ENCODE peak calls at places on chromosomes 11 and 22, in four cellular contexts. V is hepatocyte, W is neural progenitor cell, X is GM12878. L is an unnamed sample. For H4K20me1 and H3K9me3, the result is how much of the 10 kb centered on the place peaks cover.

GRCh38 chr11:58318532-58318931 is 40.3 kb downstream of the OR5B17 start:
- DNase-seq in V (no peak), W (no peak), X (no peak), L (no peak)

GRCh38 chr11:32421992-32422391 is 13.3 kb downstream of the WT1 start:
- DNase-seq in V (no peak), W (no peak), X (no peak), L (no peak)

GRCh38 chr11:57499413-57499982 is 16.0 kb downstream of the SLC43A1 start:
- DNase-seq in V (peak), W (peak), X (no peak), L (peak)

GRCh38 chr22:20526628-20527355 is 19.4 kb downstream of the MED15 start:
- DNase-seq in V (peak), W (no peak), X (no peak), L (peak)

GRCh38 chr11:43282607-43283440 is 29.0 kb upstream of the API5 start:
- DNase-seq in V (peak), W (peak), X (no peak), L (peak)

GRCh38 chr11:35035894-35036408 is 103.0 kb upstream of the CD44 start:
- DNase-seq in V (no peak), W (no peak), X (peak), L (no peak)

GRCh38 chr22:49551446-49551845 is 276.2 kb downstream of the BRD1 start:
- DNase-seq in V (no peak), W (no peak), X (no peak), L (peak)

GRCh38 chr11:69481393-69481844 is at the start of gene LINC01488:
- DNase-seq in V (no peak), W (no peak), X (no peak), L (peak)

GRCh38 chr11:83523676-83524075 is 237.5 kb upstream of the CCDC90B start:
- DNase-seq in V (no peak), W (no peak), X (no peak), L (no peak)

GRCh38 chr11:111299111-111300026 is 1.0 kb downstream of the POU2AF3 start:
- DNase-seq in V (peak), W (peak), X (no peak), L (peak)

GRCh38 chr11:117345039-117345438 is 17.4 kb downstream of the CEP164 start:
- DNase-seq in V (no peak), W (no peak), X (no peak), L (peak)

GRCh38 chr22:45029501-45029900 is 19.7 kb upstream of the PHF21B start:
- DNase-seq in V (no peak), W (no peak), X (no peak), L (no peak)

GRCh38 chr22:48588151-48588880 is 1239.4 kb downstream of the BRD1 start:
- DNase-seq in V (no peak), W (no peak), X (no peak), L (no peak)

GRCh38 chr22:37230673-37231405 is 13.2 kb downstream of the RAC2 start:
- DNase-seq in V (no peak), W (no peak), X (peak), L (peak)

GRCh38 chr22:46007003-46007847 is 30.3 kb upstream of the WNT7B start:
- DNase-seq in V (no peak), W (no peak), X (no peak), L (peak)

GRCh38 chr11:45371251-45371749 is 85.2 kb upstream of the SYT13 start:
- DNase-seq in V (peak), W (peak), X (no peak), L (peak)

GRCh38 chr11:101470414-101470813 is 113.4 kb downstream of the TRPC6 start:
- DNase-seq in V (peak), W (no peak), X (no peak), L (no peak)

GRCh38 chr22:30922151-30922611 is 46.4 kb downstream of the MORC2 start:
- DNase-seq in V (no peak), W (peak), X (peak), L (peak)

GRCh38 chr11:132475046-132475445 is 1057.3 kb downstream of the OPCML start:
- DNase-seq in V (no peak), W (no peak), X (no peak), L (no peak)

GRCh38 chr11:36306888-36307287 is 10.8 kb downstream of the PRR5L start:
- DNase-seq in V (peak), W (peak), X (no peak), L (no peak)

GRCh38 chr11:28521075-28521474 is 412.9 kb downstream of the METTL15 start:
- DNase-seq in V (no peak), W (no peak), X (no peak), L (no peak)

GRCh38 chr11:67303132-67303988 is at the start of gene SSH3:
- DNase-seq in V (peak), W (peak), X (no peak), L (peak)

GRCh38 chr22:30783021-30783420 is 88.3 kb downstream of the OSBP2 start:
- DNase-seq in V (no peak), W (no peak), X (no peak), L (no peak)

GRCh38 chr11:34345012-34345804 is 12.6 kb downstream of the ABTB2 start:
- DNase-seq in V (peak), W (no peak), X (no peak), L (peak)

GRCh38 chr22:30309981-30310672 is 16.6 kb downstream of the TBC1D10A start:
- DNase-seq in V (peak), W (no peak), X (peak), L (peak)

GRCh38 chr22:36355362-36355761 is 32.4 kb downstream of the MYH9 start:
- DNase-seq in V (no peak), W (no peak), X (no peak), L (peak)

GRCh38 chr11:58641326-58641725 is 18.9 kb downstream of the CNTF start:
- DNase-seq in V (no peak), W (no peak), X (no peak), L (no peak)

GRCh38 chr11:69339041-69339733 is 45.2 kb downstream of the MYEOV start:
- DNase-seq in V (no peak), W (no peak), X (no peak), L (no peak)

GRCh38 chr11:104853276-104853675 is 45.0 kb downstream of the CASP12 start:
- DNase-seq in V (no peak), W (no peak), X (no peak), L (no peak)

GRCh38 chr11:65695459-65696241 is 16.4 kb upstream of the KAT5 start:
- DNase-seq in V (peak), W (no peak), X (no peak), L (no peak)

GRCh38 chr11:13674799-13675509 is 6.5 kb downstream of the FAR1 start:
- DNase-seq in V (no peak), W (no peak), X (no peak), L (no peak)

GRCh38 chr11:8906629-8907028 is 4.4 kb upstream of the AKIP1 start:
- DNase-seq in V (no peak), W (no peak), X (no peak), L (peak)

GRCh38 chr22:41900652-41901312 is 14.1 kb downstream of the SHISA8 start:
- DNase-seq in V (no peak), W (no peak), X (no peak), L (peak)

GRCh38 chr11:111992456-111992855 is 32.8 kb upstream of the DLAT start:
- DNase-seq in V (no peak), W (no peak), X (no peak), L (no peak)

GRCh38 chr11:134654161-134654915 is 242.3 kb upstream of the B3GAT1 start:
- DNase-seq in V (no peak), W (no peak), X (no peak), L (no peak)

GRCh38 chr11:120096326-120096725 is 41.6 kb downstream of the TRIM29 start:
- DNase-seq in V (no peak), W (no peak), X (no peak), L (peak)
- H4K20me1 ChIP-seq in V (under half), W (under half), X (under half), L (under half)

GRCh38 chr11:85918910-85919794 is 64.0 kb downstream of the CCDC83 start:
- DNase-seq in V (no peak), W (peak), X (no peak), L (peak)
- H3K27ac ChIP-seq in V (no peak), W (no peak), X (no peak), L (no peak)

DNA sequence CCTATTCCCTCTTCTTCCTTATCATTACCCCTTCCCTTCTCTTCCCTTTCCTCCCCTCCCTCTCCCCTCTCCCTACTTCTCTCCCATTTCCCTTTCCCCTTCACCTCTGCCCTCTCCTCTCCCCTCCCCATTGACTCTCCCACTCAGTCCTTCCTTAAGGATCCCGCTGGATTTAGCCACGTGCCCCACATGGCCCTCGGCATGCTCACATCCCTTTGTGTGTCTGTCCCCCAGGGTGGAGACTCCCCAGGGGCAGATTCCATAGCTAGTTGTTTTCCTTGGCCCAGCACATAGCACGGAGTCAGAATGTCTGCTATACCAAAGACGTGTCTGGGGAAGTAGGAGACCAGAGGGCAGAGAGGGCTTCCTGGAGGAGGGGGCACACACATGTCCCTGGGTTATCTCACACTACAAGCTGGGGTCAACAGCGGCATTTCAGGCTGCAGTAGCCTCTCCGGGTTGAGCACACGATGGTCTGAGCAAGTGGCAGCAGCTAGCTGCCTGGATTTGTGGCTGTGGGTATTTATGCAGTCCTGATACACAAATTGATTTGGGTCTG is 487.0 kb downstream of the TBC1D22A start:
- DNase-seq in V (no peak), W (no peak), X (no peak), L (no peak)
- H3K9me3 ChIP-seq in V (under half), W (under half), X (under half), L (under half)

GRCh38 chr11:4916581-4916980 is 2.6 kb downstream of the OR51G2 start:
- DNase-seq in V (peak), W (no peak), X (no peak), L (no peak)
- H4K20me1 ChIP-seq in V (under half), W (under half), X (under half), L (under half)

GRCh38 chr11:121544956-121545355 is 92.2 kb upstream of the SORL1-AS1 start:
- DNase-seq in V (no peak), W (no peak), X (no peak), L (no peak)

GRCh38 chr11:121543981-121544380 is 91.2 kb upstream of the SORL1-AS1 start:
- DNase-seq in V (no peak), W (no peak), X (no peak), L (no peak)

GRCh38 chr11:121539000-121539399 is 86.2 kb upstream of the SORL1-AS1 start:
- DNase-seq in V (no peak), W (no peak), X (peak), L (no peak)

GRCh38 chr11:121538054-121538453 is 85.3 kb upstream of the SORL1-AS1 start:
- DNase-seq in V (no peak), W (no peak), X (peak), L (no peak)

GRCh38 chr11:121540627-121541026 is 87.9 kb upstream of the SORL1-AS1 start:
- DNase-seq in V (no peak), W (no peak), X (peak), L (no peak)
- H3K27ac ChIP-seq in V (no peak), W (no peak), X (peak), L (no peak)

DNA sequence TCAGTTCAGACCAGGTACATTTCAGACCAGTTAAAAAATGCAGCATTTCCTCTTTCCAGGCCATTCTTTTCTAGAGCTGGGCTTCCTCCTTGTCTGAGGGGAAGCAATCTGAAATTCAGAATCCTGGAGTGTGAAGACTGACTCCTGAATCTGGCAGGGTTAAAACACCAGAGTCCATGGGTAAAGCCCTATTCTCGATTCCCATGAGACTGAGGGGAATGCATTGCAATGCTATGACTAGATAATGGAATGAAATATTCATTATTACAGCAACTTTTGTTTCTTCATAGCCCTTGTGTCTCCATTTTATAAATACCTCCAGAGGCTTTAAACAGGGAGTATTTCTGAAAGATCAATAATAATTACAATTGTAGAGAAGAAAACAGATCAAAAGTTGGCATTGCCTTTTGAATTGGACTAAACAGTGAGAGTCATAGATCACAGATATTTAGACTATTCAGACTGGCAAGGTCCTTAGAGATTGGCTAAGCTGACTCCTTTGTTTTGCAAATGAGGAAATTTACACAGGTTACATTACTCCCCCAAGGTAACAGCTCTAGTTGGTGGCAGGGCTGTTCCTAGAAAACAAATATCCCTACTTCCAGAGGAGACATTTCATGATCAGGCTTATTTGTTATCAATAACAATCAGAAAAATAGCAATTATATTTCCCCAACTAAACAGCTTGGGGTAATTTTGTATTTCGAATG is 632.6 kb upstream of the KIRREL3 start:
- DNase-seq in V (no peak), W (no peak), X (no peak), L (no peak)
- H3K9me3 ChIP-seq in V (under half), W (under half), X (under half), L (under half)

GRCh38 chr22:19478086-19478392 is 954 bp downstream of the UFD1 start:
- DNase-seq in V (no peak), W (no peak), X (no peak), L (peak)
- H4K20me1 ChIP-seq in V (under half), W (under half), X (under half), L (under half)

GRCh38 chr11:27291954-27292641 is 70.9 kb downstream of the CCDC34 start:
- DNase-seq in V (peak), W (no peak), X (no peak), L (peak)
- H3K27ac ChIP-seq in V (peak), W (no peak), X (no peak), L (no peak)

GRCh38 chr22:47275479-47276218 is 513.2 kb downstream of the TBC1D22A start:
- DNase-seq in V (no peak), W (no peak), X (no peak), L (no peak)
- H3K9me3 ChIP-seq in V (under half), W (under half), X (under half), L (under half)

GRCh38 chr11:1478011-1478410 is 8.6 kb downstream of the MOB2 start:
- DNase-seq in V (no peak), W (no peak), X (no peak), L (peak)

GRCh38 chr11:1479678-1480118 is 6.9 kb downstream of the MOB2 start:
- DNase-seq in V (no peak), W (no peak), X (no peak), L (peak)

GRCh38 chr11:1478544-1478943 is 8.0 kb downstream of the MOB2 start:
- DNase-seq in V (no peak), W (no peak), X (no peak), L (peak)

GRCh38 chr11:1480191-1480554 is 6.4 kb downstream of the MOB2 start:
- DNase-seq in V (no peak), W (no peak), X (no peak), L (peak)

DNA sequence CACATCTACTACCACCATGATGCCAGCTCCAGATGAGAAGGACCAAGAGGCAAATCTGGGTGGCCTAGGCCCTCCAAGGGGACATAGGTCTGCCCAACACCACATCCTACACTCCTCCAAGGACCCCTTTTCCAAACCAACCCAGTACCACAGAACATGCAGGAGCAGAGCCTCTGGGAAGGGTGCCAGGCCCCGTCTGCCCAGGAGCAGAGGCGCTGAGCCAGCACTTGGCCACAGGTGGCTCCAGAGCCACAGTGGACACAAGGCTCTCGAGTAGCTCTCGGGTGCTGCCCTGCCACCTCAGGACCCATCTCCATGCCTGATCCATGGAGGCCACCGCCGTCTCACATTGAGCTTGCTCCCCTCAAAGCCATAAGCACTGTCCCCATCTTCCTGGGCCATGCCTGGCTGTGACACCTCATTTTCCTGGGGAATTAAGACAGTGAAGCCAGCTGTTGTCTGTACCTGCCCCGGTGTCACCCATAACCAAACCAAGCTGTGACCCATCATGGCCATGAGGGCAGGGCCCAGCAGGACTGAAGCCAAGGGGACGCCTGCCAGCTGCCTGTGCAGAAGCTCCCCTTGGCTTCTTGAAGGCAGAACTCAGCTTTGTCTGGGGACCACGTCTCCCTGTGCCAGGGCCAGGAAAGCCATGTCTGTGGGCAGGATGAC is 7.4 kb downstream of the MOB2 start:
- DNase-seq in V (no peak), W (no peak), X (no peak), L (peak)
- H4K20me1 ChIP-seq in V (under half), W (under half), X (under half), L (under half)